ENCODE peak calls at places on chromosomes 3 and 15, in four cellular contexts. H, O, Y and I are unnamed samples.

GRCh38 chr3:150363420-150363819 is 44.7 kb upstream of the TSC22D2 start:
- DNase-seq in Y (no peak), H (no peak), O (no peak), I (no peak)

GRCh38 chr15:68377766-68378165 is 54.2 kb downstream of the ITGA11 start:
- DNase-seq in O (no peak), H (no peak), Y (no peak), I (no peak)

GRCh38 chr3:81998139-81998755 is 236.8 kb upstream of the GBE1 start:
- DNase-seq in O (peak), Y (no peak), H (no peak), I (no peak)

GRCh38 chr15:78716651-78717050 is 75.6 kb upstream of the CHRNB4 start:
- DNase-seq in O (no peak), H (no peak), Y (no peak), I (no peak)

GRCh38 chr15:98666841-98667240 is 18.5 kb downstream of the IGF1R start:
- DNase-seq in O (no peak), Y (no peak), H (no peak), I (no peak)

GRCh38 chr15:65533057-65533752 is 2.9 kb downstream of the HACD3 start:
- DNase-seq in Y (no peak), H (no peak), O (no peak), I (no peak)

GRCh38 chr3:172208586-172209332 is 169.4 kb downstream of the FNDC3B start:
- DNase-seq in Y (no peak), H (no peak), O (no peak), I (peak)

GRCh38 chr3:186236357-186237020 is 125.5 kb downstream of the DGKG start:
- DNase-seq in H (no peak), O (no peak), Y (no peak), I (no peak)

GRCh38 chr3:37115451-37115850 is 58.9 kb downstream of the LRRFIP2 start:
- DNase-seq in Y (no peak), H (no peak), O (no peak), I (no peak)

GRCh38 chr3:72957303-72957702 is 39.3 kb upstream of the PPP4R2 start:
- DNase-seq in H (no peak), Y (peak), O (no peak), I (no peak)

GRCh38 chr3:119469378-119470189 is 821 bp downstream of the POGLUT1 start:
- DNase-seq in H (no peak), O (no peak), Y (no peak), I (no peak)

GRCh38 chr3:126447456-126448106 is 28.1 kb downstream of the ZXDC start:
- DNase-seq in H (no peak), Y (no peak), O (no peak), I (no peak)

GRCh38 chr15:57720861-57721260 is 14.3 kb downstream of the POLR2M start:
- DNase-seq in O (no peak), Y (no peak), H (no peak), I (no peak)

GRCh38 chr3:79881431-79881830 is 113.6 kb upstream of the ROBO1 start:
- DNase-seq in Y (no peak), O (no peak), H (no peak), I (no peak)

GRCh38 chr3:176347424-176348146 is 849.7 kb downstream of the TBL1XR1 start:
- DNase-seq in Y (no peak), H (no peak), O (no peak), I (no peak)

GRCh38 chr3:127702151-127702578 is 29.4 kb downstream of the ABTB1 start:
- DNase-seq in Y (no peak), O (no peak), H (no peak), I (peak)

GRCh38 chr3:108301695-108302404 is 5.5 kb downstream of the HHLA2 start:
- DNase-seq in Y (no peak), O (no peak), H (no peak), I (no peak)

GRCh38 chr15:73367624-73368300 is 996 bp downstream of the HCN4 start:
- DNase-seq in Y (no peak), O (no peak), H (no peak), I (no peak)

GRCh38 chr15:56496635-56497034 is 31.7 kb upstream of the MNS1 start:
- DNase-seq in O (peak), Y (no peak), H (no peak), I (no peak)

GRCh38 chr15:89656116-89656815 is 999 bp upstream of the KIF7 start:
- DNase-seq in Y (no peak), H (no peak), O (no peak), I (no peak)

GRCh38 chr15:63597033-63597790 is at the start of gene FBXL22:
- DNase-seq in H (no peak), O (peak), Y (no peak), I (peak)

GRCh38 chr3:190692256-190692655 is 170.2 kb downstream of the GMNC start:
- DNase-seq in O (no peak), H (no peak), Y (no peak), I (no peak)

GRCh38 chr3:119323401-119324107 is 29.4 kb downstream of the ARHGAP31 start:
- DNase-seq in O (no peak), H (peak), Y (no peak), I (no peak)

GRCh38 chr3:184874709-184875644 is 63.0 kb downstream of the VPS8 start:
- DNase-seq in H (no peak), O (peak), Y (peak), I (no peak)

GRCh38 chr3:36480916-36481648 is 100.8 kb downstream of the STAC start:
- DNase-seq in Y (no peak), H (no peak), O (no peak), I (no peak)

GRCh38 chr3:138348950-138349739 is 766 bp downstream of the MRAS start:
- DNase-seq in Y (peak), H (no peak), O (no peak), I (peak)

GRCh38 chr15:60838206-60838605 is 359.3 kb upstream of the ICE2 start:
- DNase-seq in O (no peak), Y (no peak), H (no peak), I (no peak)

GRCh38 chr15:89391685-89392257 is 57.1 kb upstream of the POLG start:
- DNase-seq in H (no peak), Y (no peak), O (no peak), I (no peak)

GRCh38 chr3:115783938-115784738 is 160.8 kb downstream of the GAP43 start:
- DNase-seq in H (peak), Y (peak), O (peak), I (peak)

GRCh38 chr3:182886497-182886896 is 93.2 kb downstream of the ATP11B start:
- DNase-seq in H (no peak), O (no peak), Y (no peak), I (no peak)

GRCh38 chr15:42576040-42576594 is 711 bp downstream of the STARD9 start:
- DNase-seq in H (no peak), O (no peak), Y (no peak), I (no peak)

GRCh38 chr15:50145451-50145872 is 26.4 kb upstream of the ATP8B4 start:
- DNase-seq in H (no peak), O (no peak), Y (no peak), I (no peak)

GRCh38 chr15:89328398-89329254 is 6.0 kb downstream of the POLG start:
- DNase-seq in Y (no peak), O (no peak), H (no peak), I (no peak)

GRCh38 chr3:129824926-129825541 is 68.5 kb downstream of the TMCC1 start:
- DNase-seq in Y (peak), O (peak), H (peak), I (peak)

GRCh38 chr3:185318136-185318535 is 44.8 kb upstream of the MAP3K13 start:
- DNase-seq in O (no peak), Y (no peak), H (no peak), I (no peak)

GRCh38 chr15:31272558-31273257 is 53.9 kb upstream of the KLF13 start:
- DNase-seq in H (no peak), O (peak), Y (no peak), I (no peak)

GRCh38 chr3:129553771-129554170 is 10.8 kb downstream of the H1-8 start:
- DNase-seq in Y (no peak), O (no peak), H (no peak), I (no peak)

GRCh38 chr3:140311428-140311827 is 366.4 kb upstream of the TRIM42 start:
- DNase-seq in O (no peak), H (no peak), Y (no peak), I (no peak)

GRCh38 chr3:111541911-111542483 is at the start of gene CD96:
- DNase-seq in Y (no peak), O (no peak), H (peak), I (no peak)

GRCh38 chr15:66046751-66047150 is 177.5 kb downstream of the RAB11A start:
- DNase-seq in Y (no peak), O (no peak), H (no peak), I (no peak)